ENCODE peak calls at places on chromosomes 6 and 20, in nine cellular contexts. N, L, P, S, D, V, C, I and A are unnamed samples.

GRCh38 chr20:44901972-44902371 is 7.9 kb upstream of the PABPC1L start:
- DNase-seq in N (no peak), L (no peak), P (no peak), S (no peak), D (no peak), V (no peak), C (peak; percentile 43), I (no peak), A (no peak)

GRCh38 chr6:41970436-41970846 is 28.8 kb upstream of the CCND3 start:
- DNase-seq in N (no peak), L (peak; percentile 77), P (peak; percentile 41), S (no peak), D (no peak), V (peak; percentile 35), C (peak; percentile 49), I (no peak), A (no peak)

GRCh38 chr6:115838763-115839401 is 221.8 kb downstream of the FRK start:
- DNase-seq in N (peak; percentile 38), L (no peak), P (peak; percentile 62), S (peak; percentile 33), D (no peak), V (no peak), C (peak; percentile 21), I (peak; percentile 29), A (no peak)

GRCh38 chr6:13953061-13953705 is 28.4 kb downstream of the RNF182 start:
- DNase-seq in N (no peak), L (no peak), P (no peak), S (no peak), D (no peak), V (no peak), C (peak; percentile 2), I (no peak), A (no peak)

GRCh38 chr6:127775371-127775770 is 125.5 kb downstream of the THEMIS start:
- DNase-seq in N (no peak), L (no peak), P (no peak), S (no peak), D (no peak), V (no peak), C (no peak), I (no peak), A (no peak)

GRCh38 chr6:37860226-37860839 is 40.8 kb downstream of the ZFAND3 start:
- DNase-seq in N (peak; percentile 42), L (no peak), P (no peak), S (peak; percentile 39), D (no peak), V (no peak), C (peak; percentile 71), I (no peak), A (no peak)

GRCh38 chr20:23656372-23656771 is 18.6 kb upstream of the CST3 start:
- DNase-seq in N (no peak), L (no peak), P (no peak), S (no peak), D (no peak), V (no peak), C (no peak), I (no peak), A (no peak)

GRCh38 chr6:85388531-85388930 is 61.4 kb upstream of the NT5E start:
- DNase-seq in N (no peak), L (no peak), P (no peak), S (no peak), D (no peak), V (no peak), C (no peak), I (no peak), A (no peak)

GRCh38 chr6:139776051-139776450 is 401.6 kb upstream of the CITED2 start:
- DNase-seq in N (peak; percentile 79), L (no peak), P (no peak), S (peak; percentile 56), D (no peak), V (no peak), C (no peak), I (no peak), A (no peak)

GRCh38 chr6:113182370-113183141 is 674.6 kb upstream of the MARCKS start:
- DNase-seq in N (no peak), L (no peak), P (no peak), S (no peak), D (no peak), V (no peak), C (peak; percentile 71), I (no peak), A (no peak)

GRCh38 chr6:75424610-75425548 is 68.7 kb downstream of the FILIP1 start:
- DNase-seq in N (no peak), L (no peak), P (no peak), S (no peak), D (no peak), V (no peak), C (no peak), I (no peak), A (no peak)

GRCh38 chr6:85997206-85997605 is 354.5 kb upstream of the SYNCRIP start:
- DNase-seq in N (no peak), L (no peak), P (no peak), S (no peak), D (no peak), V (no peak), C (no peak), I (no peak), A (no peak)

GRCh38 chr6:34273242-34273805 is 24.5 kb upstream of the SMIM29 start:
- DNase-seq in N (no peak), L (peak; percentile 60), P (peak; percentile 67), S (peak; percentile 55), D (no peak), V (peak; percentile 34), C (peak; percentile 11), I (peak; percentile 46), A (peak; percentile 55)

GRCh38 chr6:9388596-9388995 is 953.3 kb upstream of the SLC35B3 start:
- DNase-seq in N (no peak), L (no peak), P (no peak), S (no peak), D (no peak), V (no peak), C (no peak), I (no peak), A (no peak)

GRCh38 chr6:40550096-40550731 is 37.0 kb downstream of the LRFN2 start:
- DNase-seq in N (peak; percentile 66), L (no peak), P (no peak), S (peak; percentile 59), D (no peak), V (no peak), C (peak; percentile 53), I (peak; percentile 32), A (no peak)

GRCh38 chr20:38652995-38653394 is 51.4 kb downstream of the ARHGAP40 start:
- DNase-seq in N (no peak), L (no peak), P (no peak), S (no peak), D (no peak), V (no peak), C (no peak), I (no peak), A (no peak)

GRCh38 chr20:32761417-32761830 is 761 bp upstream of the DNMT3B start:
- DNase-seq in N (no peak), L (no peak), P (no peak), S (no peak), D (no peak), V (no peak), C (no peak), I (no peak), A (no peak)
- H3K4me1 ChIP-seq in N (peaks cover 26% of the 10 kb centered on the region), L (peaks cover 17% of the 10 kb centered on the region), P (no peaks in the 10 kb centered on the region), S (peaks cover 10% of the 10 kb centered on the region), D (peaks cover 5% of the 10 kb centered on the region), V (peaks cover 8% of the 10 kb centered on the region), C (peaks cover 4% of the 10 kb centered on the region), I (peaks cover 12% of the 10 kb centered on the region), A (peaks cover 20% of the 10 kb centered on the region)

DNA sequence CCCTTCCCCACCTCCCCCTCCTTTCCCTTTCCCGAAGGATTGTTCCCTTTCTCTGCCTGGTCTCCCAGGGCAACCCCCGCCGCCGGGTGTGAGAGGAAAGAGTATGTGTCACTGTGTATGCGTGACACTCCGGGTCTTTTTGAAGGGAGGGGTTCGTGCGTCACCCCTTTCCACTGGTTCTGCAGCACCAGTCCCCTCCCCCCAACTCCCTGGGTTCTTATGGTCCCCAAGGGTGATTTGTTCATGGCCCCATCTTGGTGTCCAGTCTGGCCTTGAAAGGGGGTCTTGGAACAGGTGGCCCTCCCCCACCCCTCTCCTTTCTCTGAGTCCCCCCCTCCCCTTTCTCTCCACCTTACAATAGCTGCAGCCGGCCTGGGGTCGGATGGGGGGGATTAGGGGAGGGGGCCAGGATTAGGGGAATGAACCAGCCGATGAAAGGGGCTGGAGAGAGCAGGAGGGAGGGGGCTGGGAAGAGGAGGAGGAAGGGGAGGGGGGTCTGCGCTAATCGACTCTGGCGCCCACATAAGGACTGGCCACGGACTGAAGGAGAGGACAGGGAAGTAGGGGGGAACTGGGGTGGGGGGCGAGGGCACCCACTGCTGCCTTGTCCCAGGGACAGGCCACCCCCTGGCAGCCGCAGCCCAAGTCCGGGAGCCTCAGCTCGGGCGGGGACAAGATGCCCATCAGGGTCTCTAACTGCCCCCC is 1.3 kb upstream of the RING1 start:
- DNase-seq in N (peak; percentile 92), L (no peak), P (peak; percentile 51), S (no peak), D (no peak), V (no peak), C (no peak), I (no peak), A (no peak)
- H3K4me3 ChIP-seq in N (peak overlapping the region; percentile 93), L (peak overlapping the region; percentile 83), P (no peak overlapping the region), S (peak overlapping the region; percentile 72), D (peak overlapping the region; percentile 82), V (peak overlapping the region; percentile 89), C (peak overlapping the region; percentile 86), I (peak overlapping the region; percentile 63), A (peak overlapping the region; percentile 95)

DNA sequence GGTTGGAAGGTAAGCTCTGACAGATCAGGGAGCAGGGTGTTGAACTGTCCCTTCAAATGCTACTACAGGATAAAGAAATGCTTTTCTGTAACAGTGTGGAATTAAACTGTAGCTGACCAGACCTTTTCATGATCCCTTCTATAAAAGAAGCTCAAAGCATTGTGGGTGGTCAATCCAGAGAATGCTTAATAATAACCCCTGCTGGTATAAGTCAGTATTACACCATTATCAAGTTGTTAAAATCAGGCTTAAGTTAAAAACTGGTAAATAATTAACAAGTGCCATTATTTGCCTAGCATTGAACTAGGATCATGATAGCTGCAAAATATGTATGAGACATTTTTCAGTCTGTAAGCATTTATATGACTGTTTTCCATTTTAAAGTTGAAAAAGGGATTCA is 468.9 kb downstream of the PKHD1 start:
- DNase-seq in N (peak; percentile 48), L (no peak), P (no peak), S (no peak), D (no peak), V (no peak), C (no peak), I (no peak), A (no peak)
- TF ChIP-seq CTCF in N (peak; percentile 57), L (peak; percentile 33), P (peak; percentile 50), S (no peak), D (peak; percentile 37), V (peak; percentile 35), C (no peak), I (peak; percentile 24), A (peak; percentile 56)

DNA sequence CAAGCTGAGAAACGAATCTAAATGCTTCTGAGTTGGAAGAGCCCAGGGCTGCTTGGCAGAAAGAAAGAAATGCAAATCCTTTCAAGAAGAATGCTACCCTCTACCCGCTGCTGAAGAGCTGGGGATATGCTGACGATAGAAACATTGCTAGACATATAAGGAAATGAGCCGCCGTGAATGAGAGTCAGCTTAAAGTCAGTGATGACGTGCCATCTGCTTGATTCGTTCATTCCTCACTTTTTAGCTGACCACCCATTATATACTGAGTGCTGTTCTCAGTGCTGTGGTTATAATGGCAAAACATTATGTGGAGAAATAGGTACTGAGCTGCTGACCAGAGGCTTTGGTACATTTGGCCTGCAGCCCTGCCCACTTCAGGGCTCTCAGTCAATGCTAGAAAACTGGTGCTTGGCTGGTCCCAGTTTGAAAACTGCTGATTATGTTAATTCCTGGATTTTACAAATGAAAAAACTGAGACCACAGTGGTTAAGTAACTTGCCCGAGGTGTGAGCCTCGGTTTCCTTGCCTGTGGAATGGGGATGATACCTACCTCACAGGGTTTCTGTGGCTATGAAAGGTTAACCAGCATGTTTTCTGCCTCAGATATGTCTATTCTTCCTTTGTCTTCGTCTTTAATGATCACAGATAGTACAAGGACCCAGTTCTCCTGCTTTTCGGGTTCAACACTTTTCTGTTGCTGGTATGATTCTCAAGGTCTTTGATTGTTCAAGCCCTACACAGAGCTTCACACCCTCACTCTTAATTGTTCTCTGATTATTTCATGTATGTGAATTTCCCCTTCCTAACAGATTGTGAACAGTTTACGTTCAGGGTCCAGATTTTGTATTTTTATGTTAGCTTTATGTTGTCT is 27.7 kb upstream of the TULP4 start:
- DNase-seq in N (peak; percentile 54), L (no peak), P (no peak), S (peak; percentile 55), D (no peak), V (no peak), C (peak; percentile 97), I (no peak), A (no peak)
- H3K4me1 ChIP-seq in N (peaks cover 43% of the 10 kb centered on the region), L (peaks cover 29% of the 10 kb centered on the region), P (no peaks in the 10 kb centered on the region), S (peaks cover 14% of the 10 kb centered on the region), D (peaks cover 8% of the 10 kb centered on the region), V (peaks cover 34% of the 10 kb centered on the region), C (peaks cover 15% of the 10 kb centered on the region), I (peaks cover 8% of the 10 kb centered on the region), A (peaks cover 35% of the 10 kb centered on the region)